ENCODE peak calls at places on chromosomes 7 and 10, in six cellular contexts. Y is right lobe of liver; D is upper lobe of right lung; P is A549; O is small intestine; Z is CD8-positive, alpha-beta memory T cell. A is an unnamed sample.

GRCh38 chr10:90675621-90676020 is 182.2 kb downstream of the HTR7 start:
- DNase-seq in Y (no peak), D (no peak), O (no peak), Z (no peak), P (no peak), A (no peak)

GRCh38 chr10:28125701-28126100 is 126.8 kb upstream of the ODAD2 start:
- DNase-seq in P (no peak), O (no peak), Y (no peak), Z (no peak), D (no peak), A (no peak)

GRCh38 chr10:113959383-113959760 is 84.3 kb upstream of the ADRB1 start:
- DNase-seq in Y (peak; percentile 56), P (peak; percentile 45), O (peak; percentile 88), Z (no peak), D (no peak), A (no peak)

GRCh38 chr7:27110977-27111752 is 8.7 kb upstream of the HOXA2 start:
- DNase-seq in P (peak; percentile 73), Z (no peak), Y (no peak), D (no peak), O (no peak), A (peak; percentile 47)

GRCh38 chr10:6621536-6621935 is 41.5 kb upstream of the PRKCQ start:
- DNase-seq in Y (no peak), P (no peak), Z (no peak), D (no peak), O (no peak), A (no peak)

GRCh38 chr10:126147866-126148578 is 240.3 kb downstream of the ADAM12 start:
- DNase-seq in P (no peak), D (no peak), Z (no peak), Y (no peak), O (no peak), A (peak; percentile 68)

GRCh38 chr7:27944626-27945025 is 204.7 kb downstream of the TAX1BP1 start:
- DNase-seq in D (no peak), Y (no peak), Z (no peak), O (no peak), P (no peak), A (no peak)

GRCh38 chr7:3437467-3437866 is 136.4 kb downstream of the SDK1 start:
- DNase-seq in P (no peak), Y (no peak), Z (no peak), O (no peak), D (no peak), A (no peak)

GRCh38 chr7:131653418-131654248 is 97.2 kb upstream of the PODXL start:
- DNase-seq in P (peak; percentile 47), O (peak; percentile 9), D (peak; percentile 20), Z (no peak), Y (no peak), A (peak; percentile 55)

GRCh38 chr7:132956556-132956955 is 125.3 kb downstream of the CHCHD3 start:
- DNase-seq in D (no peak), Z (no peak), O (peak; percentile 18), Y (no peak), P (no peak), A (no peak)

GRCh38 chr7:37433166-37433565 is 15.5 kb downstream of the ELMO1 start:
- DNase-seq in P (peak; percentile 18), O (no peak), Y (no peak), Z (no peak), D (no peak), A (peak; percentile 12)

GRCh38 chr10:32041290-32042028 is 14.8 kb downstream of the KIF5B start:
- DNase-seq in Z (no peak), D (no peak), O (no peak), P (no peak), Y (no peak), A (no peak)

GRCh38 chr7:20327047-20327446 is 3.7 kb upstream of the ITGB8 start:
- DNase-seq in O (no peak), Y (no peak), D (no peak), Z (no peak), P (no peak), A (no peak)

GRCh38 chr7:116571037-116571436 is 46.2 kb downstream of the CAV1 start:
- DNase-seq in Z (no peak), P (peak; percentile 40), Y (no peak), O (no peak), D (no peak), A (peak; percentile 84)

GRCh38 chr10:69451209-69451783 is at the start of gene TSPAN15:
- DNase-seq in D (peak; percentile 96), P (peak; percentile 94), Z (peak; percentile 75), O (peak; percentile 92), Y (peak; percentile 89), A (peak; percentile 81)

GRCh38 chr7:82036146-82036886 is 266.5 kb upstream of the HGF start:
- DNase-seq in P (no peak), O (no peak), Z (no peak), Y (no peak), D (no peak), A (no peak)

GRCh38 chr10:80462986-80463741 is 9.1 kb downstream of the TSPAN14 start:
- DNase-seq in Z (no peak), O (no peak), P (no peak), Y (no peak), D (no peak), A (no peak)

GRCh38 chr10:90047243-90047729 is 345.9 kb downstream of the KIF20B start:
- DNase-seq in P (no peak), Y (no peak), Z (no peak), D (no peak), O (no peak), A (no peak)

GRCh38 chr7:70338061-70338460 is 739.8 kb downstream of the AUTS2 start:
- DNase-seq in D (no peak), Z (no peak), Y (no peak), O (no peak), P (no peak), A (no peak)

GRCh38 chr7:155677688-155678087 is 33.2 kb downstream of the RBM33 start:
- DNase-seq in Z (no peak), Y (no peak), D (no peak), O (no peak), P (no peak), A (no peak)

GRCh38 chr10:58810751-58811150 is 298.1 kb downstream of the BICC1 start:
- DNase-seq in P (no peak), D (no peak), Z (no peak), Y (no peak), O (no peak), A (no peak)

GRCh38 chr10:91617073-91617580 is 15.7 kb downstream of the PPP1R3C start:
- DNase-seq in O (no peak), Y (no peak), P (peak; percentile 45), Z (no peak), D (no peak), A (no peak)

GRCh38 chr7:95899919-95900513 is 127.7 kb downstream of the DYNC1I1 start:
- DNase-seq in Z (no peak), D (no peak), Y (no peak), P (peak; percentile 14), O (no peak), A (no peak)

GRCh38 chr7:72924748-72925545 is at the start of gene POM121:
- DNase-seq in Z (peak; percentile 83), D (peak; percentile 92), P (peak; percentile 92), Y (peak; percentile 76), O (peak; percentile 80), A (peak; percentile 90)

GRCh38 chr7:43689115-43689514 is 40.2 kb downstream of the COA1 start:
- DNase-seq in O (no peak), Y (no peak), D (no peak), P (no peak), Z (no peak), A (no peak)

GRCh38 chr7:43691611-43692010 is 37.7 kb downstream of the COA1 start:
- DNase-seq in P (no peak), Y (no peak), D (no peak), O (no peak), Z (no peak), A (no peak)

GRCh38 chr7:43692582-43693373 is 36.5 kb downstream of the COA1 start:
- DNase-seq in P (peak; percentile 36), Z (no peak), D (no peak), Y (no peak), O (no peak), A (no peak)

DNA sequence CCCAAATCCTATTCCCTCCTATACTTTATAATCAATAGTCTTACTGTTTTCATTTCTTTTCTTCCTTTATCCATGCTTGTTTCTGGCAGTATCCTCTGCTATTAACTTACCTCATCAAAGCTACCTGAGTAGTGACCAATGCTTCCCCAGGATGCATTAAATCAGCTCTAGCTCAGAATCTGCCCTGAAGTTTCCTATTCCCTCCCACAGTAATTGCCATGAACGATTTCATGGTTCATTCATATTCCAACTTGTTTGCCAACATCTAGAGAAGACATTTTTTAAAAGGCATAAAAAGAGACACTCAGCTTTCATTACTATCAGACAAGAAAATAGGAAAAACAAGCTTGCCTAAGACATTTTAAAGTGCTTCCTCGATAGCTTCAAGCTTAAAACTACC is 42.3 kb downstream of the COA1 start:
- DNase-seq in P (no peak), O (no peak), D (no peak), Y (no peak), Z (no peak), A (no peak)
- H3K4me3 ChIP-seq in P (no peak overlapping the region), O (no peak overlapping the region), D (no peak overlapping the region), Y (no peak overlapping the region), Z (no peak overlapping the region), A (no peak overlapping the region)

GRCh38 chr7:128427289-128427891 is 17.6 kb upstream of the IMPDH1 start:
- DNase-seq in O (peak; percentile 64), P (peak; percentile 76), Z (peak; percentile 38), D (no peak), Y (no peak), A (peak; percentile 36)
- H3K27ac ChIP-seq in O (no peak overlapping the region), P (peak overlapping the region; percentile 95), Z (no peak overlapping the region), D (no peak overlapping the region), Y (no peak overlapping the region), A (no peak overlapping the region)

GRCh38 chr10:18000601-18001000 is 48.9 kb downstream of the SLC39A12 start:
- DNase-seq in Y (no peak), P (no peak), O (no peak), Z (no peak), D (no peak), A (no peak)
- H3K4me1 ChIP-seq in Y (no peaks in the 10 kb centered on the region), P (no peaks in the 10 kb centered on the region), O (no peaks in the 10 kb centered on the region), Z (no peaks in the 10 kb centered on the region), D (no peaks in the 10 kb centered on the region), A (no peaks in the 10 kb centered on the region)

DNA sequence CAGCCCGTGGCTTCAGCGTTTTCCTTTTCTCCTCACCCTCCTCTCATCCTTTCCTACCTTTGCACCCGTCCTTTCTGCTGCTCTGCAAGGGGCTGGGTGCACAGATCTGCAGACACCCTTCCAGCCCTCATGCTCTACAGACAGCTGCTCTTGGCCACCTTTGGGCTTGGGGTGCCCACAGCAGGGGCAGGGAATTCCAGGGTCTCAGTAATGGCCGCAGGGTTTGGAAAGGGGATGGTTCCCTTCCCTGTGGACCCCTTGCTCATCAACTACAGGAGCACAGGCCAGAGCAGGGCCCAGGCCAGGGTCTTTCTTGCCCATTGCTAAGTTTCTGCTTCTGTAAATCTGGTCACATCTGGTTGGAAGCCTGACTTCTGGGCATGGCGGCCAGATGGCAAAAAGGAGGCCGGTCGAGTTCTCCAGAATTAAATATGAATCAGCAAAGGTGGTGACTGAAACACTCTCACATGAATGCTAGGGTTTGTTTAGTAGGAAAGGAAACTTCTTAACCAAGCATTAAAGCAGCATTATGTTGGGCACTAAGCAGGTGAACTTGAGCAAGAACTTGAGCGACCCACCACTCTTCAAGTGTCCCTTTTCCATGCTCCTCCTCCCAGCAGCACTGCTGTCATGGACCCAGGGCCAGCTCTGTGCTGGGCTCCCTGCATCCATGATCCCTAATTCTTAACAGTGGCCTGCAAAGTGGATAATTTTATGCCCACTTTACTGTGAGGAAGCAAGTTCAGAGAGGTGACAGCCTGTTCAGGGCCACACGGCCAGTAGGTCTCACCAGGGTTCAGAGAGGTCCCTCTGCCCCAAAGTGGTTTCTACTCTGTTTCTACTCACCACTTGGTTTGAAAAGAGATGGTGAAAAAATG is 1.5 kb downstream of the ECHDC3 start:
- DNase-seq in Z (no peak), P (no peak), O (no peak), Y (no peak), D (no peak), A (no peak)
- H3K4me3 ChIP-seq in Z (no peak overlapping the region), P (no peak overlapping the region), O (no peak overlapping the region), Y (peak overlapping the region; percentile 66), D (peak overlapping the region; percentile 76), A (no peak overlapping the region)